ENCODE peak calls at places on chromosomes 6 and 20, in nine cellular contexts. L is heart left ventricle; M is SK-N-MC; I is SJSA1; Z is CD4-positive, alpha-beta memory T cell; N is lung; D is A549; V is left ventricle myocardium inferior; P is body of pancreas. R is an unnamed sample.

GRCh38 chr6:27132532-27133280 is 114.8 kb upstream of the PRSS16 start:
- DNase-seq in L (peak; percentile 86), M (peak; percentile 100), I (peak; percentile 98), Z (peak; percentile 98), N (peak; percentile 86), D (peak; percentile 99), V (peak; percentile 76), P (peak; percentile 95), R (peak; percentile 91)

GRCh38 chr20:20427202-20427864 is 59.4 kb downstream of the INSM1 start:
- DNase-seq in L (no peak), M (no peak), I (no peak), Z (no peak), N (no peak), D (no peak), V (no peak), P (no peak), R (no peak)

GRCh38 chr6:167778497-167779122 is 48.1 kb upstream of the AFDN start:
- DNase-seq in L (no peak), M (no peak), I (no peak), Z (no peak), N (peak; percentile 58), D (no peak), V (no peak), P (peak; percentile 46), R (no peak)

GRCh38 chr6:53727748-53728147 is 62.2 kb upstream of the KLHL31 start:
- DNase-seq in L (no peak), M (no peak), I (peak; percentile 83), Z (no peak), N (no peak), D (no peak), V (no peak), P (no peak), R (no peak)

GRCh38 chr6:53651149-53651763 is 14.3 kb downstream of the KLHL31 start:
- DNase-seq in L (peak; percentile 51), M (peak; percentile 72), I (peak; percentile 79), Z (peak; percentile 72), N (peak; percentile 61), D (peak; percentile 84), V (no peak), P (peak; percentile 83), R (peak; percentile 69)

GRCh38 chr20:31751126-31751525 is 12.0 kb downstream of the TPX2 start:
- DNase-seq in L (no peak), M (no peak), I (no peak), Z (no peak), N (no peak), D (no peak), V (no peak), P (no peak), R (no peak)

GRCh38 chr6:137921823-137922222 is 54.8 kb downstream of the TNFAIP3 start:
- DNase-seq in L (no peak), M (no peak), I (no peak), Z (no peak), N (no peak), D (no peak), V (no peak), P (no peak), R (no peak)

GRCh38 chr6:169072127-169073042 is 181.3 kb downstream of the THBS2 start:
- DNase-seq in L (no peak), M (no peak), I (peak; percentile 96), Z (no peak), N (no peak), D (no peak), V (no peak), P (no peak), R (no peak)

GRCh38 chr6:15066433-15067337 is 179.2 kb upstream of the JARID2 start:
- DNase-seq in L (peak; percentile 58), M (no peak), I (no peak), Z (no peak), N (peak; percentile 57), D (peak; percentile 7), V (peak; percentile 26), P (peak; percentile 74), R (peak; percentile 79)

GRCh38 chr6:150256618-150257272 is 112.1 kb upstream of the IYD start:
- DNase-seq in L (no peak), M (no peak), I (no peak), Z (no peak), N (no peak), D (no peak), V (no peak), P (no peak), R (no peak)

GRCh38 chr20:33839591-33839990 is 28.4 kb downstream of the CHMP4B start:
- DNase-seq in L (peak; percentile 70), M (no peak), I (no peak), Z (no peak), N (no peak), D (no peak), V (peak; percentile 66), P (peak; percentile 82), R (no peak)

GRCh38 chr6:15464211-15464725 is 198.6 kb downstream of the DTNBP1 start:
- DNase-seq in L (no peak), M (no peak), I (peak; percentile 34), Z (peak; percentile 45), N (no peak), D (peak; percentile 36), V (no peak), P (peak; percentile 40), R (no peak)

GRCh38 chr6:165920896-165921671 is 246.6 kb downstream of the TBXT start:
- DNase-seq in L (no peak), M (no peak), I (no peak), Z (no peak), N (no peak), D (peak; percentile 67), V (no peak), P (no peak), R (no peak)

GRCh38 chr6:125098253-125098652 is 55.3 kb upstream of the TPD52L1 start:
- DNase-seq in L (no peak), M (no peak), I (no peak), Z (no peak), N (no peak), D (no peak), V (no peak), P (no peak), R (no peak)

GRCh38 chr20:45341939-45342862 is 6.0 kb downstream of the SDC4 start:
- DNase-seq in L (peak; percentile 75), M (no peak), I (no peak), Z (no peak), N (peak; percentile 72), D (no peak), V (peak; percentile 73), P (peak; percentile 95), R (peak; percentile 91)

GRCh38 chr6:101544286-101544685 is 150.8 kb downstream of the GRIK2 start:
- DNase-seq in L (no peak), M (no peak), I (no peak), Z (no peak), N (no peak), D (no peak), V (no peak), P (no peak), R (no peak)

GRCh38 chr6:151068761-151069312 is 170.9 kb upstream of the AKAP12 start:
- DNase-seq in L (no peak), M (no peak), I (peak; percentile 43), Z (no peak), N (no peak), D (no peak), V (no peak), P (no peak), R (no peak)

GRCh38 chr6:166830185-166830890 is 126.0 kb downstream of the RNASET2 start:
- DNase-seq in L (no peak), M (no peak), I (no peak), Z (no peak), N (no peak), D (no peak), V (no peak), P (no peak), R (no peak)

DNA sequence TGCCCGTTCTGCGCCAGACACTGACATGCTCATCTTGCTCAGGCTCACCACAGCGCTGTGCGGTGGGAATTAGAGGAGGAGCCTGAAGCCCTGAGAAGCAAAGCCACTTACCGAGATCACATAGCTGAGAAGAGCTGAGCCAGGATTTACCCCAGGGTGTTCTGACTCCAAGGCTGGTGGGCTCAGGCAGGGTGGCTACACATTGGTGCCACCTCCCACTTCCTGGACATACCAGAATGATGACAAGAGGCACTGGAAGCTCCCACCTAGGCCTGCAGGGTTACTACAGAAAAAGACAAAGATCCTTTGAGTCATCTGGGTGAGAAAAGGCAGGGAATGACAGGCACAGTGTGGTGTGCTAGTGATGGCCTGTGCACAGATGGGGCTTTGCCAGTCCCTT is 24.4 kb upstream of the FKBP1A start:
- DNase-seq in L (no peak), M (no peak), I (peak; percentile 85), Z (no peak), N (no peak), D (no peak), V (no peak), P (no peak), R (no peak)
- H3K27ac ChIP-seq in L (no peak overlapping the region), M (no peak overlapping the region), I (peak overlapping the region; percentile 54), Z (no peak overlapping the region), N (no peak overlapping the region), D (peak overlapping the region; percentile 17), V (no peak overlapping the region), P (no peak overlapping the region), R (no peak overlapping the region)

GRCh38 chr6:33746651-33747100 is at the start of gene IP6K3:
- DNase-seq in L (peak; percentile 79), M (no peak), I (no peak), Z (no peak), N (no peak), D (no peak), V (peak; percentile 78), P (no peak), R (no peak)
- H3K27ac ChIP-seq in L (peak within 1 kb of the TSS; percentile 89), M (no peak within 1 kb of the TSS), I (peak within 1 kb of the TSS; percentile 53), Z (no peak within 1 kb of the TSS), N (peak within 1 kb of the TSS; percentile 48), D (peak within 1 kb of the TSS; percentile 77), V (peak within 1 kb of the TSS; percentile 95), P (no peak within 1 kb of the TSS), R (no peak within 1 kb of the TSS)

GRCh38 chr20:3794701-3795420 is 1.2 kb upstream of the CDC25B start:
- DNase-seq in L (no peak), M (no peak), I (no peak), Z (no peak), N (no peak), D (no peak), V (no peak), P (no peak), R (no peak)
- H3K27ac ChIP-seq in L (peak overlapping the region; percentile 90), M (no peak overlapping the region), I (peak overlapping the region; percentile 97), Z (peak overlapping the region; percentile 86), N (peak overlapping the region; percentile 39), D (peak overlapping the region; percentile 99), V (peak overlapping the region; percentile 93), P (peak overlapping the region; percentile 88), R (no peak overlapping the region)

DNA sequence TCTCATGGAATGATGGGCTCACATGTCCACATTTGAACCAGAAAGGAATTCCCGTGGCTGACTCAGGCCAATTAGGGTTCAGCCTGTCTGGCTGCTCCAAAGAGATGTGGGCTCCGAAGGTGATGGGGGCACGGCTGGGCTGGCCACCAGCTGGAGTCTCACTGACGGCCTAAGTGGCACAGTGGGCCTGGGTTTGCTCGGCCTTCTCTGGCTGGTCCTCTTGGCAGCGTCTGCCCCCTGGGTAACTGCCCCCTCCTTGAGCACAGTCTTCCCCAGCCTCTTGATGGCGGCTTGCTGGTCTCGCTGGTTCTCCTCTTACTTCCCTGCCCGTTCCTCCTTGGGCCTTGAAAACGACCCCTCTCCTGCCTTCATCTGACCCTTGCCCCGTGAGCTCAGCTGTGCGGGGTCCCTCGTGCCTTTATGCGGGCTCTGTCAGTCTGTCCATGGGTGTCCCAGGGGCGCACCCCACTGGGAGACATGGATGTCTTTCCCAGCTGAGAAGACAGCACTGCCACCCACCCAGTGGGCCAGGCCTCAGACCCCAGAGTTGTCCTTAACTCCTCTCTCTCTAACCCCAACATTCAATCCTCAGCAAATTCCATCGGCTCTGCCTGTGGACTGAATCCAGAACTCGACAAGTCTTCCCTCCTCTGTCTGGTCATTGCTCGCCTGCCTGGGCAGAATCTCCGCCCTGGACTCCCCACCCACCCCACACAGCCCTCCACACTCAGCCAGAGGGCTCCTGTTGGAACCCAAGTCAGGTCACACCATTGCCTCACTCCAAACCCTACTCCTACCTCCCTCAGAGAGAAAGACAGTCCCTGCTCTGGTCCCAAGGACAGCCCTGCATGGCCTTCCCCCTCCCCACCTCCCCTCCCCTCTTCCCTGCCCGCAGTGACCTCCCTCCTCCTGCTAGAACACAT is 78.7 kb downstream of the CEBPB start:
- DNase-seq in L (no peak), M (no peak), I (no peak), Z (no peak), N (no peak), D (no peak), V (no peak), P (no peak), R (no peak)
- H3K27ac ChIP-seq in L (no peak overlapping the region), M (no peak overlapping the region), I (no peak overlapping the region), Z (no peak overlapping the region), N (peak overlapping the region; percentile 40), D (peak overlapping the region; percentile 34), V (no peak overlapping the region), P (no peak overlapping the region), R (no peak overlapping the region)

R was measured in aorta.